ENCODE peak calls at places on chromosome X, in seven cellular contexts. P, N, H, K, B, Z and V are unnamed samples.

GRCh38 chrX:74804574-74804973 is 120.7 kb downstream of the NEXMIF start:
- DNase-seq in P (no peak), N (no peak), H (no peak), K (no peak), B (no peak), Z (no peak), V (no peak)

GRCh38 chrX:107706309-107706708 is 69.3 kb downstream of the TSC22D3 start:
- DNase-seq in P (no peak), N (no peak), H (no peak), K (no peak), B (no peak), Z (no peak), V (peak)

GRCh38 chrX:18938710-18939109 is 45.2 kb downstream of the PHKA2 start:
- DNase-seq in P (no peak), N (no peak), H (no peak), K (peak), B (peak), Z (no peak), V (no peak)

GRCh38 chrX:38800981-38801845 is at the start of gene MID1IP1:
- DNase-seq in P (peak), N (peak), H (peak), K (peak), B (peak), Z (peak), V (peak)

GRCh38 chrX:118182050-118182449 is 65.4 kb upstream of the KLHL13 start:
- DNase-seq in P (peak), N (no peak), H (no peak), K (no peak), B (no peak), Z (no peak), V (no peak)

GRCh38 chrX:154791467-154791866 is 13.8 kb downstream of the MPP1 start:
- DNase-seq in P (no peak), N (no peak), H (no peak), K (no peak), B (no peak), Z (no peak), V (no peak)

GRCh38 chrX:118677318-118677717 is 50.1 kb upstream of the IL13RA1 start:
- DNase-seq in P (no peak), N (no peak), H (no peak), K (no peak), B (no peak), Z (no peak), V (no peak)

GRCh38 chrX:66004928-66005831 is 34.7 kb downstream of the VSIG4 start:
- DNase-seq in P (no peak), N (no peak), H (no peak), K (no peak), B (no peak), Z (no peak), V (no peak)

GRCh38 chrX:49840679-49841078 is 11.6 kb downstream of the PAGE4 start:
- DNase-seq in P (peak), N (peak), H (no peak), K (peak), B (peak), Z (peak), V (peak)

GRCh38 chrX:121876316-121876715 is 828.9 kb downstream of the GLUD2 start:
- DNase-seq in P (no peak), N (no peak), H (no peak), K (no peak), B (no peak), Z (no peak), V (no peak)

GRCh38 chrX:124414281-124414680 is 67.9 kb downstream of the SH2D1A start:
- DNase-seq in P (no peak), N (no peak), H (no peak), K (no peak), B (no peak), Z (no peak), V (no peak)

GRCh38 chrX:74925210-74926088 is at the start of gene NEXMIF:
- DNase-seq in P (no peak), N (no peak), H (no peak), K (no peak), B (peak), Z (no peak), V (peak)

GRCh38 chrX:41823402-41823801 is 99.4 kb downstream of the GPR82 start:
- DNase-seq in P (no peak), N (no peak), H (no peak), K (no peak), B (no peak), Z (no peak), V (no peak)

GRCh38 chrX:119042996-119043395 is 29.8 kb upstream of the CT47C1 start:
- DNase-seq in P (no peak), N (no peak), H (no peak), K (no peak), B (no peak), Z (no peak), V (no peak)

GRCh38 chrX:12021708-12022107 is 116.6 kb upstream of the FRMPD4 start:
- DNase-seq in P (no peak), N (no peak), H (no peak), K (no peak), B (no peak), Z (no peak), V (no peak)

GRCh38 chrX:103363046-103363445 is 6.7 kb downstream of the TCEAL9 start:
- DNase-seq in P (no peak), N (no peak), H (no peak), K (no peak), B (no peak), Z (no peak), V (no peak)

GRCh38 chrX:150848914-150849365 is 49.5 kb downstream of the CD99L2 start:
- DNase-seq in P (no peak), N (no peak), H (no peak), K (no peak), B (peak), Z (no peak), V (no peak)

GRCh38 chrX:100649550-100650356 is 5.8 kb downstream of the SRPX2 start:
- DNase-seq in P (no peak), N (peak), H (no peak), K (no peak), B (no peak), Z (no peak), V (peak)

GRCh38 chrX:30822068-30822671 is 66.9 kb downstream of the TAB3 start:
- DNase-seq in P (no peak), N (no peak), H (no peak), K (no peak), B (no peak), Z (no peak), V (no peak)

GRCh38 chrX:66164470-66164869 is 423 bp downstream of the HEPH start:
- DNase-seq in P (peak), N (no peak), H (no peak), K (no peak), B (no peak), Z (no peak), V (no peak)

GRCh38 chrX:56764153-56764974 is 35.3 kb downstream of the NBDY start:
- DNase-seq in P (peak), N (no peak), H (peak), K (no peak), B (no peak), Z (peak), V (peak)

GRCh38 chrX:11386812-11387211 is 93.6 kb downstream of the AMELX start:
- DNase-seq in P (no peak), N (no peak), H (no peak), K (no peak), B (no peak), Z (no peak), V (no peak)

GRCh38 chrX:39313149-39313548 is 511.9 kb downstream of the MID1IP1 start:
- DNase-seq in P (no peak), N (no peak), H (no peak), K (no peak), B (no peak), Z (no peak), V (no peak)